ENCODE peak calls at places on chromosome 17, in seven cellular contexts. T is SK-N-SH, E is K562, P is GM12878, U is HepG2, S is GM12892, O is H1. A is an unnamed sample.

GRCh38 chr17:40956401-40957254 is 10.1 kb downstream of the KRT39 start:
- DNase-seq in O (no peak), P (no peak), T (no peak), E (no peak), U (peak; percentile 100), S (no peak), A (no peak)

GRCh38 chr17:36945160-36945559 is 3.6 kb upstream of the AATF start:
- DNase-seq in U (no peak), S (no peak), O (no peak), P (no peak), T (no peak), E (no peak), A (no peak)

GRCh38 chr17:55420067-55420775 is 1.4 kb downstream of the MMD start:
- DNase-seq in T (no peak), P (no peak), U (no peak), E (no peak), O (no peak), S (no peak), A (no peak)

GRCh38 chr17:32518856-32519768 is 32.3 kb downstream of the CDK5R1 start:
- DNase-seq in O (peak; percentile 84), E (no peak), S (no peak), P (no peak), T (peak; percentile 93), U (no peak), A (no peak)

GRCh38 chr17:17757944-17758343 is 76.7 kb downstream of the RAI1 start:
- DNase-seq in S (no peak), U (no peak), O (no peak), P (no peak), E (no peak), T (no peak), A (no peak)

GRCh38 chr17:60562421-60562820 is 36.4 kb upstream of the APPBP2 start:
- DNase-seq in U (no peak), P (no peak), E (no peak), S (no peak), T (no peak), O (no peak), A (no peak)

GRCh38 chr17:3669085-3669347 is 404 bp downstream of the EMC6 start:
- DNase-seq in O (no peak), S (no peak), U (no peak), P (no peak), T (no peak), E (no peak), A (no peak)

GRCh38 chr17:37399404-37399803 is 7.2 kb downstream of the ACACA start:
- DNase-seq in T (no peak), U (no peak), O (no peak), E (no peak), P (no peak), S (no peak), A (no peak)

GRCh38 chr17:41784207-41784744 is 2.2 kb downstream of the JUP start:
- DNase-seq in P (no peak), S (no peak), U (no peak), O (no peak), T (peak; percentile 50), E (peak; percentile 89), A (no peak)

GRCh38 chr17:1484586-1485310 is 7.7 kb downstream of the MYO1C start:
- DNase-seq in S (peak; percentile 82), T (peak; percentile 74), O (peak; percentile 85), E (peak; percentile 71), U (peak; percentile 24), P (peak; percentile 43), A (peak; percentile 75)

GRCh38 chr17:47695664-47696376 is 1.9 kb downstream of the TBKBP1 start:
- DNase-seq in S (no peak), O (peak; percentile 57), U (no peak), P (no peak), E (no peak), T (no peak), A (no peak)

GRCh38 chr17:40598021-40598927 is 33.0 kb upstream of the CCR7 start:
- DNase-seq in E (no peak), U (no peak), P (no peak), S (no peak), O (no peak), T (no peak), A (no peak)

GRCh38 chr17:43030137-43030767 is 5.2 kb downstream of the RND2 start:
- DNase-seq in T (no peak), P (no peak), O (no peak), S (no peak), U (no peak), E (no peak), A (no peak)

GRCh38 chr17:17663160-17664072 is 17.8 kb upstream of the RAI1 start:
- DNase-seq in O (peak; percentile 66), E (peak; percentile 86), P (peak; percentile 70), U (peak; percentile 82), T (peak; percentile 92), S (peak; percentile 86), A (peak; percentile 77)

GRCh38 chr17:60091109-60091508 is 12.4 kb upstream of the HEATR6 start:
- DNase-seq in U (no peak), S (no peak), P (no peak), T (no peak), E (no peak), O (no peak), A (no peak)

GRCh38 chr17:2796164-2797140 is at the start of gene RAP1GAP2:
- DNase-seq in S (no peak), P (no peak), E (peak; percentile 48), O (no peak), T (no peak), U (no peak), A (no peak)

GRCh38 chr17:20116683-20117309 is 107.6 kb downstream of the SPECC1 start:
- DNase-seq in S (no peak), U (peak; percentile 49), T (peak; percentile 66), O (no peak), E (peak; percentile 33), P (no peak), A (no peak)

DNA sequence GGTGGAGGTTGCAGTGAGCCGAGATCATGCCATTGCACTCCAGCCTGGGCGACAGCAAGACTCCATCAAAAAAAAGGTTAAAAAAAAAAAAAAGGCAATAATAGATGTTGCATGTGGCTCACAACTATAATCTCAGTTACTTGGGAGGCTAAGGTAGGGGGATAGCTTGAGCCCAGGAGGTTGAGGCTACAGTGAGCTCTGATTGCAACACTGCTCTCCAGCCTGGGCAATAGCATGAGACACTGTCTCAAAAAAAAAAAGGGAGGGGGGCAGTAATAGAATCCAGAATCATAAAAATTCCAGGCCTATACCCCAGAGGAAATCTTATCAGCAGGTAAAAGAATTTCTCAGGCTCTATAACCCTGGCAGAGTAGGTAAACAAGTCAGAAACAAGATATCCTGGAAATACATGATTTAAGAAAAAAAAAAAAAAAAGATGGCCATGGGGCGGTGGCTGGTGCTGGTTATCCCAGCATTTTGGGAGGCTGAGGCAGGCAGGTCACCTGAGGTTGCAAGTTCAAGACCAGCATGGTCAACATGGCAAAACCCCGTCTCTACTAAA is 12.9 kb downstream of the SPAG9 start:
- DNase-seq in P (no peak), O (no peak), S (no peak), U (no peak), E (no peak), T (no peak), A (no peak)
- TF ChIP-seq TAF1 in P (no peak), O (no peak), S (no peak), U (no peak), E (no peak), T (no peak), A (no peak)

GRCh38 chr17:7930841-7931631 is 710 bp downstream of the TRAPPC1 start:
- DNase-seq in E (no peak), U (no peak), S (no peak), T (no peak), P (no peak), O (no peak), A (no peak)

GRCh38 chr17:7929158-7930029 is at the start of gene KCNAB3:
- DNase-seq in E (peak; percentile 20), U (no peak), S (no peak), O (peak; percentile 83), P (no peak), T (peak; percentile 92), A (no peak)

GRCh38 chr17:7932949-7933348 is 943 bp downstream of the CNTROB start:
- DNase-seq in P (no peak), S (peak; percentile 52), T (no peak), E (peak; percentile 66), U (peak; percentile 21), O (peak; percentile 46), A (no peak)

GRCh38 chr17:7931709-7932482 is at the start of the genes CNTROB and TRAPPC1:
- DNase-seq in E (peak; percentile 93), U (peak; percentile 97), O (peak; percentile 98), P (peak; percentile 98), S (peak; percentile 99), T (peak; percentile 98), A (peak; percentile 100)

GRCh38 chr17:7932483-7932891 is 481 bp downstream of the CNTROB start:
- DNase-seq in U (peak; percentile 12), O (peak; percentile 58), T (peak; percentile 60), P (no peak), E (no peak), S (no peak), A (no peak)
- TF ChIP-seq TAF1 in U (no peak), O (no peak), T (no peak), P (no peak), E (peak; percentile 1), S (no peak), A (no peak)

GRCh38 chr17:79933863-79934652 is 94.8 kb upstream of the CBX4 start:
- DNase-seq in E (no peak), S (no peak), U (no peak), P (no peak), O (no peak), T (no peak), A (no peak)
- TF ChIP-seq TAF1 in E (no peak), S (no peak), U (no peak), P (no peak), O (no peak), T (no peak), A (no peak)

GRCh38 chr17:69213059-69213813 is 15.4 kb downstream of the ABCA10 start:
- DNase-seq in U (no peak), P (no peak), O (peak; percentile 48), E (no peak), T (no peak), S (no peak), A (no peak)
- TF ChIP-seq TAF1 in U (no peak), P (no peak), O (no peak), E (no peak), T (no peak), S (no peak), A (no peak)

GRCh38 chr17:77011173-77012011 is 129.4 kb upstream of the SEC14L1 start:
- DNase-seq in P (no peak), S (no peak), O (peak; percentile 86), E (peak; percentile 36), T (peak; percentile 58), U (peak; percentile 53), A (no peak)
- TF ChIP-seq TAF1 in P (no peak), S (no peak), O (no peak), E (no peak), T (no peak), U (no peak), A (no peak)

A was measured in GM12891.